ENCODE peak calls at places on chromosomes 5 and 9, in ten cellular contexts. W is LNCaP clone FGC; P is heart left ventricle; H is CD4-positive, alpha-beta memory T cell; Z is SK-N-SH; R is dorsolateral prefrontal cortex; U is mesendoderm; S is AG04449; N is aorta; O is GM23248. T is an unnamed sample.

GRCh38 chr5:65441800-65442199 is 39.9 kb downstream of the ADAMTS6 start:
- DNase-seq in N (no peak), W (no peak), U (no peak), R (no peak), O (no peak), P (no peak), Z (no peak), S (no peak), H (no peak), T (no peak)

GRCh38 chr9:126507318-126508109 is 106.2 kb upstream of the LMX1B start:
- DNase-seq in Z (no peak), S (no peak), P (no peak), W (no peak), O (no peak), U (no peak), N (peak; percentile 63), H (no peak), R (no peak), T (peak; percentile 61)

GRCh38 chr5:52896524-52897237 is 92.5 kb upstream of the ITGA2 start:
- DNase-seq in H (no peak), N (no peak), P (no peak), W (no peak), R (no peak), Z (no peak), O (peak; percentile 19), S (peak; percentile 44), U (no peak), T (no peak)

GRCh38 chr5:66634601-66635000 is 38.4 kb downstream of the MAST4 start:
- DNase-seq in R (no peak), P (no peak), Z (no peak), N (no peak), U (no peak), O (no peak), S (no peak), H (no peak), W (no peak), T (no peak)

GRCh38 chr9:33416996-33417395 is 14.6 kb upstream of the AQP7 start:
- DNase-seq in N (no peak), S (no peak), Z (no peak), H (peak; percentile 73), P (no peak), R (no peak), W (no peak), O (no peak), U (no peak), T (no peak)

GRCh38 chr5:89303033-89303480 is 420.1 kb upstream of the MEF2C start:
- DNase-seq in U (no peak), Z (no peak), H (peak; percentile 13), N (no peak), P (no peak), W (no peak), R (no peak), S (no peak), O (no peak), T (no peak)

GRCh38 chr5:133227082-133227481 is 175.3 kb downstream of the HSPA4 start:
- DNase-seq in H (no peak), O (no peak), S (no peak), W (no peak), N (no peak), P (no peak), R (no peak), U (no peak), Z (no peak), T (no peak)

GRCh38 chr9:122374885-122375420 is 4.1 kb downstream of the PTGS1 start:
- DNase-seq in O (peak; percentile 83), S (no peak), N (peak; percentile 91), W (no peak), R (no peak), P (peak; percentile 86), H (no peak), U (peak; percentile 55), Z (peak; percentile 68), T (peak; percentile 76)

GRCh38 chr5:126096442-126096841 is 326.8 kb upstream of the GRAMD2B start:
- DNase-seq in N (no peak), S (no peak), Z (no peak), O (no peak), U (no peak), P (no peak), R (no peak), W (no peak), H (no peak), T (no peak)

GRCh38 chr9:119701651-119702050 is 332.4 kb upstream of the BRINP1 start:
- DNase-seq in N (no peak), Z (no peak), P (no peak), H (no peak), S (no peak), U (no peak), O (no peak), R (no peak), W (no peak), T (no peak)

GRCh38 chr9:92740969-92741368 is 23.7 kb downstream of the BICD2 start:
- DNase-seq in R (no peak), S (no peak), P (no peak), O (no peak), W (no peak), H (no peak), Z (no peak), N (no peak), U (no peak), T (no peak)
- H3K4me3 ChIP-seq in R (peak overlapping the region; percentile 8), S (no peak overlapping the region), P (peak overlapping the region; percentile 30), O (no peak overlapping the region), W (no peak overlapping the region), H (no peak overlapping the region), Z (no peak overlapping the region), N (no peak overlapping the region), U (no peak overlapping the region), T (no peak overlapping the region)

GRCh38 chr9:99114846-99115500 is 10.1 kb downstream of the TGFBR1 start:
- DNase-seq in R (no peak), P (no peak), W (no peak), S (no peak), N (no peak), H (no peak), O (no peak), Z (no peak), U (no peak), T (no peak)
- H3K4me3 ChIP-seq in R (no peak overlapping the region), P (no peak overlapping the region), W (no peak overlapping the region), S (no peak overlapping the region), N (no peak overlapping the region), H (no peak overlapping the region), O (no peak overlapping the region), Z (no peak overlapping the region), U (no peak overlapping the region), T (no peak overlapping the region)

DNA sequence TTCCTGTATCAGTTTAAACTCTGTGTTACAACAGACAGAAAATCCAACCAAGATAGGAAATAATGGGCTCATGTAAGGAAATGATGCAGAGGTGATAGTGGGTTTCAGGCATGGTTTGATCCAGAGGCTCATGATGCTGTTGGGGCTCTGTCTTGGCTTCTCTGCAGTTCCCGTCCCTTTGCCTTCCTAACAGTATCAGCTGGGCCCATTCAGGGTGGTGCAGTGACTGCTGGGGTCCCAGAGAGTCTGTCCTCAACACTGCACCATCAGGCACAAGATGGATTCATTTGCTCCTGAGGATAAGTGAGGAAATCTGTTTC is 207.5 kb upstream of the IER5L start:
- DNase-seq in W (no peak), N (peak; percentile 8), S (no peak), Z (no peak), P (no peak), H (no peak), U (no peak), O (no peak), R (no peak), T (no peak)
- H3K4me3 ChIP-seq in W (no peak overlapping the region), N (no peak overlapping the region), S (no peak overlapping the region), Z (no peak overlapping the region), P (no peak overlapping the region), H (no peak overlapping the region), U (no peak overlapping the region), O (no peak overlapping the region), R (no peak overlapping the region), T (no peak overlapping the region)

DNA sequence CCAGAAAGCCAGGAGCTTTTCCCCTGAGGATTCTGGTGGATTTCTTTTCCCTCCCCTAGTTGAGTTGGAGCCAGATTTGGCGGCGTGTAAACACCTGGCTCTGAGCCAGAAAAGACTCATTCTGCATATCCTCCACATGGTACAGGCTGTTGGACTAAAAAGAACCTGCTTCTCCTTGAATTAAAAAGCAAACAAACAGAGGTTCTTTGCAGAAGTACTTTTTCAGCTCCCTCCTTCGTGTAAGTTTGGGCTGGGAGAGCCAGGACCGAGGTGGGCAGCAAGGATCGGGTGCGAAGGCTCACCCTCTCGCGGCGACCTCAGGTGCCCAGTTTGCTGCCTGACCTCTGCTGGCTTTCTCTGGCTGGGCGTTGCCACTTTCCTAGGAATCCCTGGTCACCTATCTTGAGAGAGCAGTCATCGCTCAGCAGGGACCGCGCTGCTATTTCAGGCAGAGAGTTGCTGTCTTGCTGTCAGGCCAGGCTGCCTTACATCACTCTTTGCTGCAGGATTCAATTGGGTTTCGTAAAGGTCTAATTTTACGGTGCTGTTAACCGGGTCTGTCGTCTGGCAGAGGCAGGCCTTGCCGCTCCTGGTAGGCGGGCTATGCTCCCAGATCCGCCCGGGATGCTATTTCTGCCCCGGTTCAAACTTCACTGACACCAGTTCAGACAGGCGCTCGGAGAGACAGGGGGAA is 3.2 kb downstream of the PAPPA start:
- DNase-seq in U (peak; percentile 90), H (no peak), W (peak; percentile 10), O (peak; percentile 87), P (peak; percentile 90), N (peak; percentile 84), R (no peak), Z (peak; percentile 44), S (no peak), T (peak; percentile 49)
- H3K4me3 ChIP-seq in U (no peak overlapping the region), H (no peak overlapping the region), W (no peak overlapping the region), O (peak overlapping the region; percentile 90), P (peak overlapping the region; percentile 44), N (peak overlapping the region; percentile 0), R (no peak overlapping the region), Z (peak overlapping the region; percentile 61), S (peak overlapping the region; percentile 87), T (no peak overlapping the region)

DNA sequence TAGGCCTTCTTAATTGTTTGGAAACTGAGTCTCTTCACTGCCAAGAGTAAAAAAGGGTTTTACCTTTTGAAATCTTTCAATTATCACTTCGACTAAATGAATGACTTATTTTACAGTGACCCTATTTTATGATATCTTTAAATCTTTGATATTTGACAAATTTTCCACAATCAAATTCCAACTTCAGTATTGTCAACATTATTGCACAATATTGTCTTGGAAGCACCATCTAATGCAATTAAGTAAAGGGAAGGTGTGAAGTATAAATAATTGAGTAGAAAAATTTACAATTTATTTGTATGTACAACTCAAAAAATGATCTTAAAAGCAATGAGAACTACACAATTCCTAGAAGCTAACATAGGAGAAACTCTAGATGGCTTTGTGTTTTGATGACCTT is 49.2 kb downstream of the GABRA6 start:
- DNase-seq in S (no peak), O (no peak), U (no peak), R (no peak), H (no peak), Z (no peak), P (no peak), W (no peak), N (no peak), T (no peak)
- H3K4me3 ChIP-seq in S (no peak overlapping the region), O (no peak overlapping the region), U (no peak overlapping the region), R (no peak overlapping the region), H (no peak overlapping the region), Z (no peak overlapping the region), P (no peak overlapping the region), W (no peak overlapping the region), N (no peak overlapping the region), T (no peak overlapping the region)

GRCh38 chr5:154517781-154518437 is 39.9 kb upstream of the HAND1 start:
- DNase-seq in N (no peak), R (no peak), W (no peak), O (no peak), P (no peak), U (peak; percentile 81), Z (no peak), H (no peak), S (no peak), T (no peak)
- H3K4me3 ChIP-seq in N (no peak overlapping the region), R (no peak overlapping the region), W (no peak overlapping the region), O (no peak overlapping the region), P (no peak overlapping the region), U (no peak overlapping the region), Z (no peak overlapping the region), H (no peak overlapping the region), S (no peak overlapping the region), T (no peak overlapping the region)

T was measured in left lung.